ENCODE peak calls at places on chromosomes 4 and X, in six cellular contexts. J is sciatic nerve, P is kidney glomerular epithelial cell, Z is kidney tubule cell, F is AG08396, Q is NCI-H748 treated with DMSO at 0.1 percent for 48 hours. L is an unnamed sample.

GRCh38 chr4:7397206-7398103 is 37.3 kb downstream of the PSAPL1 start:
- DNase-seq in P (no peak), F (no peak), J (peak), Q (no peak), Z (no peak), L (no peak)

GRCh38 chrX:104987063-104987462 is 233.4 kb downstream of the TEX13A start:
- DNase-seq in J (no peak), Q (no peak), F (no peak), Z (peak), P (peak), L (peak)

GRCh38 chrX:43958529-43958928 is 14.7 kb downstream of the NDP start:
- DNase-seq in Z (peak), J (no peak), Q (peak), F (peak), P (peak), L (peak)

GRCh38 chr4:20254517-20255250 is 3.0 kb downstream of the SLIT2 start:
- DNase-seq in F (peak), P (no peak), Z (peak), Q (peak), J (peak), L (peak)

GRCh38 chr4:136036744-136037143 is 1495.5 kb downstream of the PCDH18 start:
- DNase-seq in Z (peak), P (peak), F (peak), J (no peak), Q (no peak), L (peak)

GRCh38 chrX:48897157-48897620 is 379 bp downstream of the TIMM17B start:
- DNase-seq in J (peak), P (peak), Z (peak), Q (peak), F (peak), L (peak)

GRCh38 chr4:69748176-69748575 is 12.2 kb downstream of the SULT1B1 start:
- DNase-seq in F (peak), J (no peak), P (no peak), Q (no peak), Z (peak), L (no peak)

GRCh38 chr4:107740950-107741701 is 21.1 kb upstream of the PAPSS1 start:
- DNase-seq in Z (peak), J (peak), P (no peak), Q (no peak), F (no peak), L (no peak)

GRCh38 chrX:67693928-67694327 is 150.1 kb downstream of the AR start:
- DNase-seq in P (no peak), J (no peak), F (no peak), Z (peak), Q (no peak), L (no peak)

GRCh38 chr4:98110929-98111328 is 32.3 kb downstream of the STPG2 start:
- DNase-seq in P (no peak), F (no peak), Z (no peak), Q (no peak), J (no peak), L (no peak)

GRCh38 chr4:154124539-154125255 is 335.8 kb upstream of the SFRP2 start:
- DNase-seq in Z (peak), P (peak), J (no peak), Q (no peak), F (no peak), L (no peak)

GRCh38 chr4:183504930-183505555 is at the start of gene ING2:
- DNase-seq in J (peak), Q (no peak), P (peak), F (peak), Z (peak), L (peak)

GRCh38 chr4:103099691-103100392 is at the start of gene BDH2:
- DNase-seq in Q (peak), P (peak), Z (peak), F (peak), J (no peak), L (peak)

GRCh38 chr4:80711956-80712355 is 318.6 kb upstream of the BMP3 start:
- DNase-seq in F (no peak), Q (no peak), Z (no peak), P (no peak), J (no peak), L (no peak)

GRCh38 chrX:154653048-154653401 is 354 bp downstream of the CTAG2 start:
- DNase-seq in J (no peak), P (no peak), Q (no peak), Z (no peak), F (no peak), L (no peak)

GRCh38 chrX:133415276-133416105 is at the start of gene GPC4:
- DNase-seq in Z (peak), P (peak), J (peak), Q (no peak), F (peak), L (peak)

GRCh38 chr4:183757105-183757504 is 98.0 kb downstream of the TRAPPC11 start:
- DNase-seq in F (no peak), P (peak), Q (no peak), J (no peak), Z (peak), L (no peak)

GRCh38 chrX:136157187-136157586 is 9.9 kb downstream of the FHL1 start:
- DNase-seq in P (no peak), J (no peak), F (no peak), Z (no peak), Q (no peak), L (no peak)

GRCh38 chrX:154090731-154091130 is 6.8 kb downstream of the MECP2 start:
- DNase-seq in Q (no peak), J (no peak), Z (no peak), P (no peak), F (no peak), L (no peak)

GRCh38 chr4:40492747-40493146 is 136.9 kb downstream of the RBM47 start:
- DNase-seq in Z (no peak), Q (no peak), F (no peak), J (no peak), P (no peak), L (no peak)

GRCh38 chr4:16443504-16444088 is 217.3 kb upstream of the TAPT1 start:
- DNase-seq in Q (peak), J (no peak), P (peak), Z (peak), F (peak), L (peak)

GRCh38 chr4:13844740-13845139 is 217.2 kb upstream of the BOD1L1 start:
- DNase-seq in Q (no peak), F (no peak), Z (no peak), P (no peak), J (no peak), L (no peak)

GRCh38 chr4:100190643-100191600 is 654 bp upstream of the DDIT4L start:
- DNase-seq in J (no peak), F (peak), P (no peak), Q (peak), Z (peak), L (no peak)

GRCh38 chr4:79178770-79179169 is 147.1 kb downstream of the NAA11 start:
- DNase-seq in Q (no peak), P (no peak), F (no peak), J (no peak), Z (no peak), L (no peak)

GRCh38 chrX:111880735-111881134 is 4.8 kb downstream of the TRPC5OS start:
- DNase-seq in Q (no peak), F (no peak), J (no peak), Z (no peak), P (no peak), L (no peak)

GRCh38 chr4:167622481-167623240 is 388.4 kb upstream of the SPOCK3 start:
- DNase-seq in F (peak), J (no peak), Q (peak), Z (peak), P (peak), L (peak)

GRCh38 chr4:2281575-2282343 is 19.9 kb upstream of the MXD4 start:
- DNase-seq in J (no peak), Q (no peak), Z (no peak), F (no peak), P (no peak), L (no peak)

GRCh38 chrX:133995759-133996158 is 10.4 kb upstream of the GPC3 start:
- DNase-seq in Q (no peak), J (no peak), Z (no peak), P (no peak), F (no peak), L (no peak)

GRCh38 chr4:683247-683897 is 5.6 kb downstream of the SLC49A3 start:
- DNase-seq in P (no peak), Q (no peak), J (no peak), F (no peak), Z (no peak), L (no peak)

GRCh38 chr4:102449751-102450352 is 51.3 kb upstream of the NFKB1 start:
- DNase-seq in Q (peak), Z (peak), J (no peak), F (peak), P (peak), L (peak)

GRCh38 chr4:111494471-111494870 is 650.8 kb upstream of the FAM241A start:
- DNase-seq in Z (no peak), F (no peak), P (no peak), Q (no peak), J (no peak), L (no peak)

GRCh38 chr4:187276786-187277408 is 553.2 kb upstream of the FAT1 start:
- DNase-seq in J (no peak), F (peak), P (no peak), Q (no peak), Z (peak), L (no peak)

GRCh38 chrX:154010330-154011087 is 9.2 kb downstream of the IRAK1 start:
- DNase-seq in F (no peak), Z (no peak), J (no peak), P (no peak), Q (no peak), L (no peak)

GRCh38 chr4:181264908-181265307 is 978.3 kb upstream of the TENM3 start:
- DNase-seq in Z (no peak), F (no peak), J (no peak), Q (peak), P (no peak), L (no peak)

GRCh38 chr4:153362184-153362583 is 17.7 kb downstream of the MND1 start:
- DNase-seq in Z (peak), P (peak), Q (no peak), F (no peak), J (no peak), L (peak)

GRCh38 chr4:118180776-118181175 is 146.5 kb downstream of the NDST3 start:
- DNase-seq in F (no peak), Q (no peak), J (no peak), Z (peak), P (no peak), L (no peak)

L was measured in ACHN.